ENCODE peak calls at places on chromosome 3, in four cellular contexts. N is transverse colon, O is ovary, K is pancreas. C is an unnamed sample. For H3K4me1, the result is how much of the 10 kb centered on the place peaks cover.

GRCh38 chr3:123116116-123116515 is 49.3 kb downstream of the PDIA5 start:
- DNase-seq in N (no peak), K (no peak), O (no peak), C (no peak)

GRCh38 chr3:169053427-169053826 is 610.1 kb downstream of the MECOM start:
- DNase-seq in K (no peak), N (no peak), O (no peak), C (no peak)

GRCh38 chr3:36257117-36257516 is 123.2 kb upstream of the STAC start:
- DNase-seq in N (no peak), K (no peak), O (no peak), C (no peak)

GRCh38 chr3:32815812-32816438 is 1.9 kb upstream of the TRIM71 start:
- DNase-seq in N (no peak), K (no peak), O (no peak), C (no peak)

GRCh38 chr3:109047366-109047765 is 70.6 kb downstream of the MORC1 start:
- DNase-seq in O (no peak), K (no peak), N (no peak), C (no peak)

GRCh38 chr3:83453010-83453409 is 1505.8 kb upstream of the CADM2 start:
- DNase-seq in O (no peak), K (no peak), N (no peak), C (no peak)

GRCh38 chr3:134846943-134847342 is 51.9 kb downstream of the EPHB1 start:
- DNase-seq in O (no peak), N (no peak), K (no peak), C (no peak)

GRCh38 chr3:157500232-157500631 is 3.0 kb downstream of the VEPH1 start:
- DNase-seq in N (peak), K (no peak), O (no peak), C (no peak)

GRCh38 chr3:43163895-43164493 is 58.1 kb upstream of the POMGNT2 start:
- DNase-seq in O (no peak), N (no peak), K (no peak), C (peak)

GRCh38 chr3:4271834-4272233 is 31.3 kb upstream of the SETMAR start:
- DNase-seq in N (no peak), K (no peak), O (no peak), C (no peak)

GRCh38 chr3:23778451-23778850 is 27.3 kb upstream of the UBE2E1 start:
- DNase-seq in N (no peak), K (no peak), O (no peak), C (no peak)

GRCh38 chr3:64551697-64552096 is 136.1 kb downstream of the ADAMTS9 start:
- DNase-seq in N (no peak), O (no peak), K (no peak), C (no peak)

GRCh38 chr3:39135170-39135805 is 18.1 kb downstream of the CSRNP1 start:
- DNase-seq in K (no peak), O (no peak), N (no peak), C (peak)

GRCh38 chr3:11522953-11523792 is 120.5 kb downstream of the VGLL4 start:
- DNase-seq in K (no peak), O (no peak), N (no peak), C (no peak)

GRCh38 chr3:49256152-49256551 is 20.9 kb downstream of the C3orf62 start:
- DNase-seq in O (peak), K (no peak), N (peak), C (no peak)

GRCh38 chr3:61547625-61548024 is 13.7 kb upstream of the PTPRG start:
- DNase-seq in K (no peak), O (no peak), N (no peak), C (no peak)

GRCh38 chr3:187403768-187404270 is 35.6 kb downstream of the RTP4 start:
- DNase-seq in O (no peak), N (no peak), K (no peak), C (no peak)

GRCh38 chr3:81958967-81959625 is 197.7 kb upstream of the GBE1 start:
- DNase-seq in N (no peak), O (no peak), K (no peak), C (no peak)

GRCh38 chr3:150249776-150250175 is 158.3 kb upstream of the TSC22D2 start:
- DNase-seq in O (no peak), K (no peak), N (no peak), C (no peak)

GRCh38 chr3:170553788-170554620 is 31.9 kb downstream of the SLC7A14 start:
- DNase-seq in K (no peak), N (no peak), O (no peak), C (no peak)

GRCh38 chr3:122464659-122465058 is 48.8 kb upstream of the WDR5B start:
- DNase-seq in K (no peak), O (no peak), N (no peak), C (no peak)

GRCh38 chr3:31188112-31188511 is 293.7 kb upstream of the GADL1 start:
- DNase-seq in N (no peak), K (no peak), O (no peak), C (no peak)

DNA sequence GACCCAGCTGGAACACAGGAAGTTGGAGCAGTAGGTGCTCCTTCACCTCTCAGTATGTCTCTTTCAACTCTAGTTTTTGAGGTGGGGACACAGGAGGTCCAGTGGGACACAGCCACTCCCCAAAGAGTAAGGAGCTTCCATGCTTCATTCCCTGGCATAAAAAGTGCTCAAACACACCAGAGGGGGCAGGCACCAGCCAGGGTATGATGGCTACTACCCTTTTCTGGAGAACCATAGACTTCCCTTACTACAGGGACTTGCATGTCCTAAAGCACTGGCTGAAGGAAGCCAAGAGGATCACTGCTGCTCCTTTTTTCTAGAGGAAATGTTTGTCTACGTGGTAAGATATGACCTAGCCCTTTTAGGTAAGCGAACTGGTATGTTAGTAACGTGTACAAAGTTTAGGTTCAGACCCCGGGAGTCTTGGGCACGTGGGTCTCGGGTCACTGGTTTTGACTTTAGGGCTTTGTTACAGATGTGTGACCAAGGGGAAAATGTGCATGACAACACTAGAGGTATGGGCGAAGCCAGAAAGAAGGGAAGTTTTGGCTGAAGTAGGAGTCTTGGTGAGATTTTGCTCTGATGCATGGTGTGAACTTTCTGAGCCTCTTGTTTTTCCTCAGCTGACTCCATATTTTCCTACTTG is 11.9 kb downstream of the IL17RB start:
- DNase-seq in O (no peak), N (no peak), K (no peak), C (no peak)
- TF ChIP-seq CTCF in O (no peak), N (no peak), K (no peak), C (no peak)

GRCh38 chr3:143120716-143121239 is 1.2 kb downstream of the CHST2 start:
- DNase-seq in O (no peak), N (peak), K (no peak), C (peak)
- H3K4me1 ChIP-seq in O (under half), N (under half), K (under half), C (under half)

GRCh38 chr3:89108154-89108553 is 733 bp downstream of the EPHA3 start:
- DNase-seq in N (no peak), O (no peak), K (no peak), C (no peak)
- TF ChIP-seq CTCF in N (no peak), O (no peak), K (no peak), C (no peak)

DNA sequence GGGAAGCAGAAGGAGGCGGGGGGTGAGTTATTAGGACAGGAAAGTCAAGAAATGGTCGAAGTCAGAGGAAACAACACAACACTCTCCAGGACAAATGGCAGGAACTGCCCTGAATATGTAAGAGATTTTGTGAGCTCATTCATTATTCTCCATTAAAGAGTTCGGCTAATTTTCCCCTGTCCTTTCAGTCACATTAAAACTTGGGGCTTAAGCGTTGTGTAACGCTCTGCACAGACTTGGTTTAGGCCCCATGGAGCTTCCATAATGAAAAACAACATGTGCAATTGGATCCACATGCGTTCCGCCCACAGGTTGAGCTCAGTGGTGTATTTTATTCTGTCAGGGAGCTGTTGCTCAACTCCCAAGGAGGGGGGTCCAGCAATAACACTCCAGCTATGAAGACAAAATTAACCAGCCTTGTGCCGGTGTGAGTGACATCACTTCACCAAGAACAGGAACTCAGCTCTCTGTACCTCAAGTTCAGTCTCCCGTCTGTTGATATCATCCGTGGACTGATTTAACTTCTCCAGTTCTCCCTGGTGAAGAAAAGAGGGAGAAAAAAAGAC is 2.3 kb downstream of the SH3BP5 start:
- DNase-seq in N (peak), K (no peak), O (peak), C (no peak)
- H3K4me1 ChIP-seq in N (under half), K (under half), O (under half), C (under half)

GRCh38 chr3:111617912-111618601 is 22.9 kb upstream of the ZBED2 start:
- DNase-seq in K (no peak), O (no peak), N (no peak), C (no peak)

GRCh38 chr3:111619833-111620232 is 24.7 kb upstream of the ZBED2 start:
- DNase-seq in N (no peak), O (no peak), K (no peak), C (no peak)

GRCh38 chr3:111618945-111619344 is 23.8 kb upstream of the ZBED2 start:
- DNase-seq in K (no peak), N (no peak), O (no peak), C (no peak)

GRCh38 chr3:111617406-111617805 is 22.3 kb upstream of the ZBED2 start:
- DNase-seq in O (no peak), N (no peak), K (no peak), C (no peak)

DNA sequence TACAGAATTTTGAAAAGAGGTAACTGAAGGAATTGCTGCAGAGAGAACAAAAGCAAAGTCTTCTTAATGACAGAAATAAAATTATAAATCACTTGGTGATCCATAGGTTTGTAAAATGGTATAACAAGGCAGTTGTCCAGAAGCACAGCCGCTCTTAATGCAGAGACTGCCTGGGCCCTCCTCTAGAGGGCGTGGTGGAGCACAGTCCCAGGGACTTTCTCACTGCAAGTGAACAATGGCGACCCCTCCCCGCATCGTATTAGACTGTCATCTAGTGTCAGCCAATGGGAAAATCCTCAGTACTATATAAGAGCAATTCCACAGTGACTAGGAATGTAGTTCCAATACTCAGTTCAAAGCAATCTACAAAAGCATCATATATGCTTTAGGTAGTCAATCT is 26.4 kb upstream of the ZBED2 start:
- DNase-seq in K (no peak), N (no peak), O (no peak), C (no peak)
- TF ChIP-seq CTCF in K (peak), N (no peak), O (no peak), C (no peak)

GRCh38 chr3:8506611-8507061 is 5.0 kb downstream of the LMCD1 start:
- DNase-seq in O (no peak), N (no peak), K (no peak), C (no peak)
- H3K4me1 ChIP-seq in O (under half), N (under half), K (under half), C (under half)

DNA sequence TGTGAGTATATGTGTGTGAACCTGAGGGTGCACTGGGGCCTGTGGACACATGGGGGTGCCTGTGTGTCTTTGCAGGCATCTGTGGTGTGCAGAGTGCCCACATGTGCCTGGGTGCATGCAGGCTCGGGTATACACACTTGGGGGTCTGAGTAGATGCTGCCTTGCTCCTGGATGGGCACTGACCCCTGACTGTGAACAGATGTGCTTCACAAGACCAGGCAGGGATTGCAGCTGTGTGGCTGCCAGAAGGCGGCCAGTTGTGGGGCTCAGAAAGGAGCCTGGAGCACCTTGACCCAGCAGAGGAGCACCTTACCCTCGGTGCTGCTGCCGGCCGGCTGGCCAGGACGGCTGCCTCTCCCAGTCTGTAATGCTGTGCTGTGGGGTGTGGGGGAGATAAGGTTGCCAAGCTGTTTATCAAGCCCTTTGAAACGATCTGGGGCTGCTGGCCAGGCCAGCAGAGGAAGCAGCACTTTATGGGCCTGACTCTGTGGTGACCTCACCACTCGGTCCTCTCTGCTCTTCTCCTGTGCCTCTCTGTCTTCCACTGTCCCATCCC is 55.5 kb upstream of the MRPS22 start:
- DNase-seq in O (no peak), N (no peak), K (peak), C (no peak)
- TF ChIP-seq CTCF in O (no peak), N (no peak), K (no peak), C (no peak)

GRCh38 chr3:13034861-13035260 is 38.4 kb downstream of the IQSEC1 start:
- DNase-seq in N (no peak), O (no peak), K (no peak), C (no peak)

GRCh38 chr3:13034109-13034800 is 39.0 kb downstream of the IQSEC1 start:
- DNase-seq in K (no peak), N (no peak), O (no peak), C (no peak)

GRCh38 chr3:13040381-13041074 is 32.7 kb downstream of the IQSEC1 start:
- DNase-seq in O (no peak), N (peak), K (no peak), C (no peak)

GRCh38 chr3:13039286-13039896 is 33.8 kb downstream of the IQSEC1 start:
- DNase-seq in O (no peak), N (no peak), K (no peak), C (no peak)

DNA sequence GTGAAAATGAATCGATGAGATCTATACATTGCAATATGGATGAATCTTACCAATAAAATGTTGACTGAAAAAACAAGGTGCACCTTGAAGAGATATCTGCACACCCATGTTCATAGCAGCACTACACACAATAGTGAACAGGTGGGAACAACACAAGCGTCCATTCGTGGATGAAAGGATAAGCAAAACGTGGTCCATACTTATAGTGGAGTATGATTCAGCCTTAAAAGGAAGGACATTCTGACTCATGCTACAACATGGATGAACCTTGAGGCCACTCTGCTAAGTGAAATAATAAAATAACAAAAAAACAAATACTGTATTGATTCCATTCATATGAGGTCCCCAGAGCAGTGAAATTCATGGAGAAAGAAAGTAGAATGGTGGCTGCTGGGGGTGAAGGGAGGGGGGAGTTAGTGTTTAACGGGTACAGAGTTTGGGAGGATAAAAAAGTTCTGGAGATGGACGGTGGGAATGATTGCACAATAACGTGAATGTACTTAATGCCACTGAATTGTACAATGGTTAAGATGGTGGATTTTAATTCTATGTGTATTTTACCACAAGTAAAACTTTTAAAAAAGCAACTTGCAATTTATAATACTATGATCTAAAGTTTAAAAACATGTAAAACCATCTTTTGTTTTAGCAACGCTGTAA is 35.6 kb downstream of the IQSEC1 start:
- DNase-seq in O (no peak), N (no peak), K (no peak), C (no peak)
- H3K4me1 ChIP-seq in O (under half), N (under half), K (under half), C (under half)

GRCh38 chr3:194632211-194632982 is 822 bp downstream of the TMEM44 start:
- DNase-seq in N (peak), K (no peak), O (peak), C (no peak)
- TF ChIP-seq CTCF in N (no peak), K (no peak), O (no peak), C (no peak)

GRCh38 chr3:127819656-127820055 is 2.7 kb downstream of the MGLL start:
- DNase-seq in N (no peak), O (no peak), K (no peak), C (no peak)
- H3K4me1 ChIP-seq in N (half or more), O (under half), K (under half), C (half or more)